ENCODE peak calls at places on chromosomes 3 and 15, in eight cellular contexts. E, C, N, J, S, B, P and G are unnamed samples.

GRCh38 chr3:46370784-46371183 is at the start of gene CCR5:
- ATAC-seq in P (no peak), N (no peak), E (peak; percentile 60), J (no peak), C (peak; percentile 56), S (no peak), B (peak; percentile 55), G (no peak)

GRCh38 chr3:196216081-196216564 is at the start of gene SLC51A:
- ATAC-seq in E (no peak), B (no peak), N (no peak), C (no peak), J (no peak), P (peak; percentile 33), S (no peak), G (no peak)

GRCh38 chr3:47047673-47048072 is 68.2 kb downstream of the NBEAL2 start:
- ATAC-seq in B (no peak), C (peak; percentile 71), J (no peak), P (no peak), N (no peak), E (no peak), S (no peak), G (no peak)

GRCh38 chr15:85457392-85457968 is 77.1 kb downstream of the AKAP13 start:
- ATAC-seq in S (peak; percentile 55), P (no peak), C (peak; percentile 46), J (peak; percentile 18), B (peak; percentile 16), N (no peak), E (no peak), G (no peak)

GRCh38 chr3:39808467-39809180 is 785 bp upstream of the MYRIP start:
- ATAC-seq in E (no peak), C (no peak), B (no peak), P (no peak), N (no peak), S (peak; percentile 26), J (peak; percentile 33), G (peak; percentile 30)

GRCh38 chr3:155153242-155154186 is 73.4 kb downstream of the MME start:
- ATAC-seq in J (no peak), P (no peak), E (no peak), S (no peak), B (peak; percentile 33), N (no peak), C (no peak), G (no peak)

GRCh38 chr3:115913069-115913686 is 289.9 kb downstream of the GAP43 start:
- ATAC-seq in N (no peak), B (no peak), S (no peak), P (peak; percentile 78), E (no peak), J (no peak), C (no peak), G (peak; percentile 51)

GRCh38 chr3:54861248-54862067 is 66.4 kb downstream of the LRTM1 start:
- ATAC-seq in J (peak; percentile 62), S (peak; percentile 53), N (no peak), B (no peak), P (no peak), E (no peak), C (peak; percentile 22), G (no peak)

GRCh38 chr15:85642054-85642692 is 152.6 kb downstream of the KLHL25 start:
- ATAC-seq in E (no peak), S (no peak), N (no peak), C (no peak), B (no peak), P (no peak), J (no peak), G (no peak)

GRCh38 chr15:86894269-86894668 is 814.6 kb downstream of the AGBL1 start:
- ATAC-seq in E (no peak), P (no peak), C (no peak), N (no peak), S (no peak), B (no peak), J (peak; percentile 93), G (no peak)